ENCODE peak calls at places on chromosomes 11 and 22, in seven cellular contexts. One of them, this sample, is unnamed.

GRCh38 chr22:45328822-45329535 is 19.2 kb downstream of the FAM118A start:
- DNase-seq in body of pancreas: no peak
- DNase-seq in kidney: no peak
- DNase-seq in small intestine: no peak
- DNase-seq in CD8-positive, alpha-beta T cell: no peak
- DNase-seq in Peyer's patch: no peak
- DNase-seq in mammary epithelial cell: no peak
- DNase-seq in this sample: no peak

GRCh38 chr11:70802185-70802584 is 403.9 kb downstream of the CTTN start:
- DNase-seq in mammary epithelial cell: no peak
- DNase-seq in small intestine: no peak
- DNase-seq in body of pancreas: no peak
- DNase-seq in kidney: no peak
- DNase-seq in Peyer's patch: no peak
- DNase-seq in CD8-positive, alpha-beta T cell: no peak
- DNase-seq in this sample: no peak

GRCh38 chr11:45319077-45319476 is 32.9 kb upstream of the SYT13 start:
- DNase-seq in body of pancreas: no peak
- DNase-seq in mammary epithelial cell: peak; percentile 16
- DNase-seq in kidney: no peak
- DNase-seq in small intestine: no peak
- DNase-seq in Peyer's patch: no peak
- DNase-seq in CD8-positive, alpha-beta T cell: no peak
- DNase-seq in this sample: no peak

GRCh38 chr11:61270354-61271070 is 24.6 kb downstream of the VWCE start:
- DNase-seq in small intestine: no peak
- DNase-seq in body of pancreas: no peak
- DNase-seq in kidney: no peak
- DNase-seq in mammary epithelial cell: peak; percentile 44
- DNase-seq in Peyer's patch: no peak
- DNase-seq in CD8-positive, alpha-beta T cell: no peak
- DNase-seq in this sample: no peak

GRCh38 chr22:40081662-40082061 is 86.9 kb downstream of the FAM83F start:
- DNase-seq in mammary epithelial cell: no peak
- DNase-seq in small intestine: no peak
- DNase-seq in kidney: no peak
- DNase-seq in Peyer's patch: no peak
- DNase-seq in body of pancreas: no peak
- DNase-seq in CD8-positive, alpha-beta T cell: no peak
- DNase-seq in this sample: no peak

GRCh38 chr22:36506637-36507517 is at the start of gene FOXRED2:
- DNase-seq in small intestine: peak; percentile 87
- DNase-seq in Peyer's patch: peak; percentile 93
- DNase-seq in kidney: peak; percentile 96
- DNase-seq in body of pancreas: peak; percentile 91
- DNase-seq in mammary epithelial cell: peak; percentile 64
- DNase-seq in CD8-positive, alpha-beta T cell: peak; percentile 77
- DNase-seq in this sample: peak; percentile 79

GRCh38 chr11:3178349-3178748 is 13.2 kb upstream of the OSBPL5 start:
- DNase-seq in small intestine: no peak
- DNase-seq in body of pancreas: no peak
- DNase-seq in Peyer's patch: no peak
- DNase-seq in kidney: no peak
- DNase-seq in mammary epithelial cell: no peak
- DNase-seq in CD8-positive, alpha-beta T cell: no peak
- DNase-seq in this sample: peak; percentile 28

GRCh38 chr11:118435233-118435892 is 929 bp upstream of the KMT2A start:
- DNase-seq in Peyer's patch: peak; percentile 64
- DNase-seq in kidney: peak; percentile 83
- DNase-seq in body of pancreas: peak; percentile 47
- DNase-seq in mammary epithelial cell: no peak
- DNase-seq in small intestine: peak; percentile 44
- DNase-seq in CD8-positive, alpha-beta T cell: peak; percentile 16
- DNase-seq in this sample: peak; percentile 38

GRCh38 chr11:23990346-23990745 is 506.5 kb upstream of the LUZP2 start:
- DNase-seq in Peyer's patch: no peak
- DNase-seq in kidney: no peak
- DNase-seq in small intestine: no peak
- DNase-seq in body of pancreas: no peak
- DNase-seq in mammary epithelial cell: no peak
- DNase-seq in CD8-positive, alpha-beta T cell: no peak
- DNase-seq in this sample: no peak

GRCh38 chr11:67111261-67111660 is 7.8 kb upstream of the KDM2A start:
- DNase-seq in body of pancreas: no peak
- DNase-seq in kidney: no peak
- DNase-seq in Peyer's patch: no peak
- DNase-seq in CD8-positive, alpha-beta T cell: no peak
- DNase-seq in mammary epithelial cell: no peak
- DNase-seq in small intestine: no peak
- DNase-seq in this sample: no peak

GRCh38 chr11:29943347-29943746 is 73.5 kb downstream of the KCNA4 start:
- DNase-seq in body of pancreas: no peak
- DNase-seq in small intestine: no peak
- DNase-seq in Peyer's patch: no peak
- DNase-seq in CD8-positive, alpha-beta T cell: no peak
- DNase-seq in mammary epithelial cell: no peak
- DNase-seq in kidney: no peak
- DNase-seq in this sample: no peak

GRCh38 chr22:46425011-46425410 is 89.5 kb downstream of the TRMU start:
- DNase-seq in Peyer's patch: no peak
- DNase-seq in mammary epithelial cell: peak; percentile 83
- DNase-seq in small intestine: no peak
- DNase-seq in kidney: no peak
- DNase-seq in CD8-positive, alpha-beta T cell: no peak
- DNase-seq in body of pancreas: no peak
- DNase-seq in this sample: no peak

GRCh38 chr11:1773711-1774550 is 10.2 kb upstream of the CTSD start:
- DNase-seq in Peyer's patch: no peak
- DNase-seq in CD8-positive, alpha-beta T cell: no peak
- DNase-seq in kidney: no peak
- DNase-seq in mammary epithelial cell: no peak
- DNase-seq in small intestine: no peak
- DNase-seq in body of pancreas: no peak
- DNase-seq in this sample: no peak

GRCh38 chr22:48945621-48946458 is 881.8 kb downstream of the BRD1 start:
- DNase-seq in small intestine: no peak
- DNase-seq in mammary epithelial cell: no peak
- DNase-seq in body of pancreas: no peak
- DNase-seq in CD8-positive, alpha-beta T cell: no peak
- DNase-seq in kidney: no peak
- DNase-seq in Peyer's patch: no peak
- DNase-seq in this sample: peak; percentile 34

GRCh38 chr11:35173011-35173511 is 34.1 kb downstream of the CD44 start:
- DNase-seq in mammary epithelial cell: no peak
- DNase-seq in body of pancreas: peak; percentile 54
- DNase-seq in small intestine: peak; percentile 55
- DNase-seq in kidney: no peak
- DNase-seq in Peyer's patch: no peak
- DNase-seq in CD8-positive, alpha-beta T cell: no peak
- DNase-seq in this sample: no peak

GRCh38 chr11:64053699-64054098 is 18.0 kb downstream of the FLRT1 start:
- DNase-seq in small intestine: no peak
- DNase-seq in Peyer's patch: no peak
- DNase-seq in kidney: no peak
- DNase-seq in CD8-positive, alpha-beta T cell: no peak
- DNase-seq in body of pancreas: no peak
- DNase-seq in mammary epithelial cell: no peak
- DNase-seq in this sample: no peak

GRCh38 chr11:10674991-10675440 is 18.5 kb downstream of the IRAG1 start:
- DNase-seq in kidney: peak; percentile 77
- DNase-seq in mammary epithelial cell: no peak
- DNase-seq in small intestine: peak; percentile 16
- DNase-seq in Peyer's patch: no peak
- DNase-seq in CD8-positive, alpha-beta T cell: no peak
- DNase-seq in body of pancreas: no peak
- DNase-seq in this sample: no peak

GRCh38 chr11:109864834-109865557 is 228.2 kb upstream of the ZC3H12C start:
- DNase-seq in CD8-positive, alpha-beta T cell: no peak
- DNase-seq in small intestine: no peak
- DNase-seq in mammary epithelial cell: peak; percentile 39
- DNase-seq in kidney: no peak
- DNase-seq in body of pancreas: no peak
- DNase-seq in Peyer's patch: no peak
- DNase-seq in this sample: no peak

GRCh38 chr22:46363611-46364321 is 28.3 kb downstream of the TRMU start:
- DNase-seq in body of pancreas: no peak
- DNase-seq in Peyer's patch: no peak
- DNase-seq in mammary epithelial cell: no peak
- DNase-seq in small intestine: no peak
- DNase-seq in kidney: peak; percentile 63
- DNase-seq in CD8-positive, alpha-beta T cell: no peak
- DNase-seq in this sample: no peak

GRCh38 chr22:44245867-44246266 is 65.1 kb downstream of the PARVG start:
- DNase-seq in small intestine: no peak
- DNase-seq in CD8-positive, alpha-beta T cell: no peak
- DNase-seq in Peyer's patch: no peak
- DNase-seq in body of pancreas: no peak
- DNase-seq in kidney: no peak
- DNase-seq in mammary epithelial cell: no peak
- DNase-seq in this sample: no peak

GRCh38 chr11:87437844-87438223 is 400.1 kb downstream of the TMEM135 start:
- DNase-seq in Peyer's patch: no peak
- DNase-seq in small intestine: no peak
- DNase-seq in CD8-positive, alpha-beta T cell: no peak
- DNase-seq in kidney: no peak
- DNase-seq in mammary epithelial cell: peak; percentile 80
- DNase-seq in body of pancreas: no peak
- DNase-seq in this sample: no peak

GRCh38 chr22:21455334-21456089 is 11.7 kb upstream of the TMEM191C start:
- DNase-seq in body of pancreas: no peak
- DNase-seq in CD8-positive, alpha-beta T cell: no peak
- DNase-seq in kidney: peak; percentile 48
- DNase-seq in mammary epithelial cell: no peak
- DNase-seq in small intestine: no peak
- DNase-seq in Peyer's patch: no peak
- DNase-seq in this sample: no peak

GRCh38 chr11:120659076-120659475 is 147.5 kb downstream of the GRIK4 start:
- DNase-seq in body of pancreas: no peak
- DNase-seq in CD8-positive, alpha-beta T cell: no peak
- DNase-seq in kidney: no peak
- DNase-seq in Peyer's patch: no peak
- DNase-seq in mammary epithelial cell: no peak
- DNase-seq in small intestine: no peak
- DNase-seq in this sample: no peak

GRCh38 chr22:27877501-27877900 is 41.6 kb downstream of the PITPNB start:
- DNase-seq in kidney: no peak
- DNase-seq in small intestine: no peak
- DNase-seq in Peyer's patch: no peak
- DNase-seq in mammary epithelial cell: no peak
- DNase-seq in body of pancreas: no peak
- DNase-seq in CD8-positive, alpha-beta T cell: no peak
- DNase-seq in this sample: no peak

GRCh38 chr11:78828582-78829520 is 254.2 kb upstream of the NARS2 start:
- DNase-seq in Peyer's patch: no peak
- DNase-seq in CD8-positive, alpha-beta T cell: no peak
- DNase-seq in kidney: no peak
- DNase-seq in body of pancreas: no peak
- DNase-seq in small intestine: no peak
- DNase-seq in mammary epithelial cell: peak; percentile 37
- DNase-seq in this sample: no peak

GRCh38 chr11:57348052-57348451 is 9.9 kb downstream of the P2RX3 start:
- DNase-seq in CD8-positive, alpha-beta T cell: no peak
- DNase-seq in Peyer's patch: no peak
- DNase-seq in small intestine: no peak
- DNase-seq in kidney: no peak
- DNase-seq in mammary epithelial cell: no peak
- DNase-seq in body of pancreas: no peak
- DNase-seq in this sample: no peak

GRCh38 chr11:116148056-116148455 is 624.7 kb downstream of the BUD13 start:
- DNase-seq in CD8-positive, alpha-beta T cell: no peak
- DNase-seq in kidney: no peak
- DNase-seq in body of pancreas: no peak
- DNase-seq in Peyer's patch: no peak
- DNase-seq in mammary epithelial cell: no peak
- DNase-seq in small intestine: no peak
- DNase-seq in this sample: no peak

GRCh38 chr11:48041877-48042698 is 61.7 kb downstream of the PTPRJ start:
- DNase-seq in mammary epithelial cell: no peak
- DNase-seq in CD8-positive, alpha-beta T cell: no peak
- DNase-seq in body of pancreas: no peak
- DNase-seq in small intestine: no peak
- DNase-seq in Peyer's patch: no peak
- DNase-seq in kidney: no peak
- DNase-seq in this sample: no peak
- H3K27ac ChIP-seq in mammary epithelial cell: no peak overlapping the region
- H3K27ac ChIP-seq in CD8-positive, alpha-beta T cell: no peak overlapping the region
- H3K27ac ChIP-seq in body of pancreas: no peak overlapping the region
- H3K27ac ChIP-seq in small intestine: no peak overlapping the region
- H3K27ac ChIP-seq in Peyer's patch: no peak overlapping the region
- H3K27ac ChIP-seq in kidney: no peak overlapping the region
- H3K27ac ChIP-seq in this sample: no peak overlapping the region

DNA sequence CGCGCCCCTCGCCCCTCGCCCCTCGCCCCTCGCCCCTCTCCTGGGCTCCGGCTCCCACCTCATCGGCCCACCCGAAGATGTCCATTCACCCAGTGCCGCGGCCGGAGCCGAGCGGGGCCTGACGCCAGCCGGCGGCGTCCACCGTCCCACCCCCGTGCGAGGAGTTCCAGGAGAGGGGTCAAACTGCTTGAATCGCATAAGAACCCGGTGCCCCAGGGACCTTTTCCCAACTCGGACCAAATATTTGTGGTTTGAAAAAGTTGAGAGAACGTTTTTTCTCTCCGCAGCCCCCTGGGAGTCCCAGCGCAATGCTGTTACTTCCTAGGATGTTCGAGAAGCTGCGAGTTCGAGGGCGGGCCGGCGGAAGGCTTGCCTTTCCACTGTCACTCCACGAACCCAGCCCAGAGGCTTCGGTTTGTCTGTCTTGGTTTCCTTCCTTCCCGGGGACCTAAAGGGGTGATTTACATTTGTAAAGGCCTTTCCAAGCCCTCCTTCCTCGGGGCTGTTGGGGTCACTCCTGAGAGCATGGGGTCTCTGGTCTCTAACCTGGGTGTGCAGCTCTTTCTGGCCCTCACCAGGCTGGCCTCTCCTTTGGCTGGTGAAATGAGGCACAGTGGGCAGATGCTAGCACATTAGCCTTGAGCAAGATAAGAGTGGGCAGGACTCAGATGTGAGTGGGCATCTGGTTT is 38.0 kb downstream of the ETS1 start:
- DNase-seq in kidney: peak; percentile 93
- DNase-seq in Peyer's patch: no peak
- DNase-seq in small intestine: no peak
- DNase-seq in mammary epithelial cell: no peak
- DNase-seq in body of pancreas: peak; percentile 31
- DNase-seq in CD8-positive, alpha-beta T cell: no peak
- DNase-seq in this sample: no peak
- H3K4me1 ChIP-seq in kidney: peaks cover 16% of the 10 kb centered on the region
- H3K4me1 ChIP-seq in Peyer's patch: peaks cover 22% of the 10 kb centered on the region
- H3K4me1 ChIP-seq in small intestine: no peaks in the 10 kb centered on the region
- H3K4me1 ChIP-seq in mammary epithelial cell: peaks cover 18% of the 10 kb centered on the region
- H3K4me1 ChIP-seq in body of pancreas: peaks cover 20% of the 10 kb centered on the region
- H3K4me1 ChIP-seq in CD8-positive, alpha-beta T cell: peaks cover 90% of the 10 kb centered on the region
- H3K4me1 ChIP-seq in this sample: no peaks in the 10 kb centered on the region

GRCh38 chr11:131749100-131749499 is 378.7 kb downstream of the NTM start:
- DNase-seq in Peyer's patch: no peak
- DNase-seq in CD8-positive, alpha-beta T cell: no peak
- DNase-seq in small intestine: no peak
- DNase-seq in kidney: no peak
- DNase-seq in mammary epithelial cell: peak; percentile 24
- DNase-seq in body of pancreas: no peak
- DNase-seq in this sample: no peak
- H3K4me3 ChIP-seq in Peyer's patch: no peak overlapping the region
- H3K4me3 ChIP-seq in CD8-positive, alpha-beta T cell: no peak overlapping the region
- H3K4me3 ChIP-seq in small intestine: no peak overlapping the region
- H3K4me3 ChIP-seq in kidney: no peak overlapping the region
- H3K4me3 ChIP-seq in mammary epithelial cell: no peak overlapping the region
- H3K4me3 ChIP-seq in body of pancreas: no peak overlapping the region
- H3K4me3 ChIP-seq in this sample: no peak overlapping the region

GRCh38 chr22:18078329-18079041 is 695 bp downstream of the PEX26 start:
- DNase-seq in small intestine: peak; percentile 79
- DNase-seq in Peyer's patch: peak; percentile 76
- DNase-seq in body of pancreas: peak; percentile 53
- DNase-seq in mammary epithelial cell: peak; percentile 51
- DNase-seq in kidney: peak; percentile 82
- DNase-seq in CD8-positive, alpha-beta T cell: no peak
- DNase-seq in this sample: peak; percentile 25
- H3K27ac ChIP-seq in small intestine: peak overlapping the region; percentile 89
- H3K27ac ChIP-seq in Peyer's patch: peak overlapping the region; percentile 94
- H3K27ac ChIP-seq in body of pancreas: peak overlapping the region; percentile 88
- H3K27ac ChIP-seq in mammary epithelial cell: peak overlapping the region; percentile 57
- H3K27ac ChIP-seq in kidney: peak overlapping the region; percentile 79
- H3K27ac ChIP-seq in CD8-positive, alpha-beta T cell: peak overlapping the region; percentile 61
- H3K27ac ChIP-seq in this sample: peak overlapping the region; percentile 38